ENCODE peak calls at places on chromosome X, in six cellular contexts. N is thoracic aorta; K is CD4-positive, alpha-beta memory T cell; V is fibroblast of lung; B is fibroblast of mammary gland; F is AG04450. C is an unnamed sample.

GRCh38 chrX:97400492-97400891 is 516.8 kb downstream of the RPA4 start:
- DNase-seq in N (no peak), K (no peak), V (no peak), B (peak; percentile 15), F (no peak), C (no peak)

GRCh38 chrX:140180585-140180984 is 215.3 kb upstream of the CXorf66 start:
- DNase-seq in N (no peak), K (no peak), V (peak; percentile 14), B (peak; percentile 34), F (no peak), C (peak; percentile 66)

GRCh38 chrX:12955882-12956703 is 18.8 kb upstream of the TMSB4X start:
- DNase-seq in N (no peak), K (peak; percentile 65), V (peak; percentile 81), B (peak; percentile 66), F (no peak), C (peak; percentile 84)

GRCh38 chrX:72131317-72132294 is at the start of gene RTL5:
- DNase-seq in N (peak; percentile 67), K (peak; percentile 54), V (peak; percentile 90), B (peak; percentile 75), F (peak; percentile 63), C (peak; percentile 91)

GRCh38 chrX:53287493-53288138 is 6.2 kb upstream of the IQSEC2 start:
- DNase-seq in N (peak; percentile 7), K (peak; percentile 41), V (peak; percentile 63), B (peak; percentile 77), F (no peak), C (peak; percentile 50)

GRCh38 chrX:129705377-129705925 is 33.3 kb upstream of the XPNPEP2 start:
- DNase-seq in N (no peak), K (no peak), V (no peak), B (no peak), F (no peak), C (no peak)

GRCh38 chrX:19017271-19017670 is 33.4 kb upstream of the PHKA2 start:
- DNase-seq in N (no peak), K (no peak), V (peak; percentile 39), B (peak; percentile 33), F (no peak), C (peak; percentile 18)

GRCh38 chrX:72305286-72306084 is at the start of gene CITED1:
- DNase-seq in N (no peak), K (no peak), V (no peak), B (no peak), F (no peak), C (no peak)

GRCh38 chrX:49273181-49273727 is 3.7 kb downstream of the PPP1R3F start:
- DNase-seq in N (no peak), K (peak; percentile 80), V (no peak), B (no peak), F (no peak), C (no peak)

DNA sequence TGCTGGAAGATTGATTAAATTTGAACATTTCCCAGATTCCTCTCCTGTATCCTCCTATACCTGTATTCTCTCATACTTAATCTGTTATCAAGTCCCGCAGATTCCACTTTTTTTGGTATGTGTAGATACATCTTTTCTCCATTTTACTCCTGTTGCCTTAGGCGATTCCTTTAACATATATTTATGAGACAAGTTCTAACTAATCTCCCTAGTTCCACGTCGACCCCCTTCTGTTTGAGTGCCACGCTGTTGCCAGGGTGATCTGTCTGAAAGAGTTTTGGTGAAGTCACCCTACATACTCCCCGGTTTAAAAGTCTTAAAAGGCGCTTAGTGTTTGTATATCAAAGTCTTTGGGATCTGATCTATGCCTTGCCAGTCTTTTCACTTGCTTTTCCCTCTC is 2.4 kb downstream of the HNRNPH2 start:
- DNase-seq in N (no peak), K (no peak), V (no peak), B (no peak), F (no peak), C (no peak)
- H3K4me3 ChIP-seq in N (no peak overlapping the region), K (no peak overlapping the region), V (peak overlapping the region; percentile 82), B (peak overlapping the region; percentile 11), F (peak overlapping the region; percentile 77), C (peak overlapping the region; percentile 83)

GRCh38 chrX:54923376-54923775 is 2.8 kb downstream of the TRO start:
- DNase-seq in N (no peak), K (no peak), V (no peak), B (no peak), F (no peak), C (no peak)

GRCh38 chrX:54922547-54922946 is 1.9 kb downstream of the TRO start:
- DNase-seq in N (no peak), K (no peak), V (no peak), B (no peak), F (no peak), C (no peak)

GRCh38 chrX:54920610-54921426 is at the start of gene TRO:
- DNase-seq in N (no peak), K (no peak), V (peak; percentile 13), B (no peak), F (no peak), C (no peak)

GRCh38 chrX:54926978-54927377 is 6.4 kb downstream of the TRO start:
- DNase-seq in N (no peak), K (no peak), V (no peak), B (no peak), F (no peak), C (no peak)

GRCh38 chrX:54921427-54922021 is 900 bp downstream of the TRO start:
- DNase-seq in N (no peak), K (peak; percentile 20), V (peak; percentile 80), B (peak; percentile 67), F (peak; percentile 48), C (peak; percentile 79)
- H3K4me3 ChIP-seq in N (peak overlapping the region; percentile 80), K (peak overlapping the region; percentile 52), V (peak overlapping the region; percentile 72), B (peak overlapping the region; percentile 64), F (peak overlapping the region; percentile 84), C (peak overlapping the region; percentile 71)

DNA sequence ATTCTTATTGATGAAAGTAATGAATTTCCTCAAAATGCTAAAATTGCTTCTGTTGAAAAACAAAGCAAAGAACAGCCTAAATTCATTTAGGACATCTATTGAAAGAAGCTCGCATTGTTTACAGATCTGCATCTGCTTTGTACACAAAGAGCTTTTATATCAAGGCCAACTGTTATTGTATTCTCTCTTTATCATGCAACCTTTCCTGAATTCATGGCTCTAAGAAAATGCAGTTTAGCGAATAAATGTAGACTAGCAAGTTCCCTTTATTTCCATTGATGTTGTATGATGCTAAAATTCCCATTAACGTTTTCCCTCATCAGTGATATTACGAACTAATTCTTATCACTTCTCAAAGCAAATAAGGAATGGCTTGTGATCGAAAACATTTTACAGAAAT is 446.3 kb downstream of the MID1IP1 start:
- DNase-seq in N (no peak), K (no peak), V (no peak), B (no peak), F (no peak), C (no peak)
- H3K4me3 ChIP-seq in N (no peak overlapping the region), K (no peak overlapping the region), V (no peak overlapping the region), B (no peak overlapping the region), F (no peak overlapping the region), C (no peak overlapping the region)

DNA sequence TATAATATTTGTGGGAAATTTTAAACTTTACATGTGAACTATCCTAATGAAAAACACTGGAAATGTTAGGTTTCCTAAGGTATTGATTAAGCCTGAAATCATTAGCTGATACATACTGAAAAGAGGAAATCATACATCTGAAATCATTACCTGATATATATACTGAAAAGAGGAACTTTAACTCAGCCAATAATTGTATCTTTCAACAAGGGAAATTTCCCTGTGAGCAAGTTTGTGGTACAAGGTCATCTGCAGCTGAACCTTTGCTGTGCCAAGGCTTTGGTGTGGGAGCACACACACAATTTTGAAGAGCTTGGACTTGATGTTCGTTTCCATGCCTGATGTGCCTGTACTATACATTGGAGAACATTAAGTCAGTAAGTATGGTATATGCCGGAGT is 131.9 kb upstream of the USP9X start:
- DNase-seq in N (no peak), K (no peak), V (no peak), B (no peak), F (no peak), C (no peak)
- H3K4me3 ChIP-seq in N (peak overlapping the region; percentile 52), K (no peak overlapping the region), V (no peak overlapping the region), B (no peak overlapping the region), F (no peak overlapping the region), C (no peak overlapping the region)

GRCh38 chrX:10512741-10513140 is 107.6 kb downstream of the MID1 start:
- DNase-seq in N (no peak), K (no peak), V (no peak), B (no peak), F (no peak), C (no peak)
- H3K4me3 ChIP-seq in N (no peak overlapping the region), K (no peak overlapping the region), V (no peak overlapping the region), B (no peak overlapping the region), F (no peak overlapping the region), C (no peak overlapping the region)

DNA sequence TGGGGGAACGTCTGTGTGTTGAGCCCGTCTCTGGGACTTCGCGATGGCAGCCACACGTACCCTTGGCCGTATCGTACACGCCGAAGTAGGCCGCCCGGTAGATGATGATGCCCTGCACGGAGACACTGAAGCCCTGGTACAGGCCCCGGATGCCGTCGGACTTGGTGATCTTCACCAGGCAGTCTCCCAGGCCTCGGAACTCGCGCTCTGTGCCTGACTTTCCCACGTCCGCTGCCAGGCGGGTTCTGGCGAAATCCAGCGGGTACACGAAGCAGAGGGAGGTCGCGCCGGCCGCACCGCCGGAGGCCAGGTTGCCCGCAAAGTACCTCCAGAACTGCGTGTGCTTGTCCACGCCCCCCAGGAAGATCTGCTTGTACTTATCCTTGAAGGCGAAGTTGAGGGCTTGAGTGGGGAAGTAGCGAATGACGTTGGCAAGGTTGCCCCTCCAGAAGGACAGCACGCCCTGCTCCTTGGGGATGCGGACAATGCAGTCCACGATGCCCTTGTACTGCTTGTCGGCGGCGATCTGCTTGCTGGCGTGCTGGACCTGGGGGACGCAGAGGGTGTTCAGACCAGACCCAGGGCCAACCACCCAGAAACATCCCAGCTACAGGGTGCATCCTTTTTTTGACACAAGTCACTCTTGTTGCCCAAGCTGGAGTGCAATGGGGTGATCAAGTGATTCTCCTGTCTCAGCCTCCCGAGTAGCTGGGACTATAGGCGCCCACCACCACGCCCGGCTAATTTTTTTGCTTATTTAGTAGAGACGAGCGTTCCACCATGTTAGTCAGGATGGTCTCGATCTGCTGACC is 2.5 kb downstream of the SLC25A6 start:
- DNase-seq in N (no peak), K (no peak), V (no peak), B (no peak), F (no peak), C (no peak)
- H3K4me3 ChIP-seq in N (no peak overlapping the region), K (no peak overlapping the region), V (no peak overlapping the region), B (no peak overlapping the region), F (no peak overlapping the region), C (no peak overlapping the region)

C was measured in fibroblast of pulmonary artery.